ENCODE peak calls at places on chromosomes 4 and X, in nine cellular contexts. N is uterus, Y is astrocyte, H is fibroblast of lung, J is transverse colon, A is keratinocyte, U is esophagus squamous epithelium, V is GM23338, M is psoas muscle. X is an unnamed sample.

GRCh38 chr4:136737066-136737465 is 795.2 kb downstream of the PCDH18 start:
- DNase-seq in N (no peak), Y (no peak), H (no peak), J (no peak), A (no peak), U (no peak), V (no peak), M (no peak), X (no peak)

GRCh38 chr4:79764118-79764517 is 308.9 kb downstream of the ANTXR2 start:
- DNase-seq in N (no peak), Y (no peak), H (no peak), J (no peak), A (no peak), U (no peak), V (no peak), M (no peak), X (no peak)

GRCh38 chr4:146179784-146180405 is 4.4 kb downstream of the LSM6 start:
- DNase-seq in N (no peak), Y (no peak), H (no peak), J (no peak), A (no peak), U (no peak), V (peak), M (no peak), X (no peak)

GRCh38 chr4:123547167-123547817 is 150.7 kb downstream of the SPRY1 start:
- DNase-seq in N (no peak), Y (no peak), H (no peak), J (peak), A (no peak), U (no peak), V (peak), M (no peak), X (no peak)

GRCh38 chr4:125547842-125548241 is 233.1 kb downstream of the FAT4 start:
- DNase-seq in N (no peak), Y (no peak), H (no peak), J (no peak), A (no peak), U (no peak), V (no peak), M (no peak), X (no peak)

GRCh38 chr4:99856166-99856565 is 38.1 kb downstream of the LAMTOR3 start:
- DNase-seq in N (no peak), Y (peak), H (peak), J (no peak), A (no peak), U (no peak), V (no peak), M (no peak), X (no peak)

GRCh38 chrX:130741584-130741983 is 161.4 kb downstream of the ENOX2 start:
- DNase-seq in N (no peak), Y (no peak), H (no peak), J (no peak), A (no peak), U (no peak), V (no peak), M (no peak), X (no peak)

GRCh38 chrX:47562615-47563243 is 1.7 kb downstream of the ARAF start:
- DNase-seq in N (no peak), Y (no peak), H (no peak), J (no peak), A (no peak), U (no peak), V (peak), M (no peak), X (no peak)

GRCh38 chr4:106062452-106062875 is 167.2 kb downstream of the NPNT start:
- DNase-seq in N (no peak), Y (peak), H (peak), J (no peak), A (peak), U (no peak), V (no peak), M (no peak), X (no peak)

GRCh38 chr4:140652601-140653000 is 83.8 kb upstream of the UCP1 start:
- DNase-seq in N (no peak), Y (no peak), H (no peak), J (no peak), A (no peak), U (no peak), V (no peak), M (no peak), X (no peak)

GRCh38 chr4:81635128-81635527 is 163.4 kb upstream of the RASGEF1B start:
- DNase-seq in N (no peak), Y (no peak), H (no peak), J (no peak), A (no peak), U (no peak), V (no peak), M (no peak), X (no peak)

GRCh38 chr4:28093071-28093470 is 1232.4 kb downstream of the STIM2 start:
- DNase-seq in N (no peak), Y (no peak), H (no peak), J (no peak), A (no peak), U (no peak), V (no peak), M (no peak), X (no peak)

GRCh38 chr4:155085843-155086530 is 122.4 kb upstream of the NPY2R start:
- DNase-seq in N (no peak), Y (peak), H (peak), J (no peak), A (no peak), U (no peak), V (no peak), M (no peak), X (no peak)

GRCh38 chr4:37892641-37893040 is 1.8 kb downstream of the TBC1D1 start:
- DNase-seq in N (no peak), Y (no peak), H (no peak), J (peak), A (no peak), U (no peak), V (no peak), M (no peak), X (no peak)

GRCh38 chr4:124055896-124056295 is 656.6 kb downstream of the ANKRD50 start:
- DNase-seq in N (no peak), Y (peak), H (peak), J (no peak), A (no peak), U (no peak), V (no peak), M (no peak), X (no peak)

GRCh38 chr4:101763576-101763975 is 27.0 kb upstream of the BANK1 start:
- DNase-seq in N (no peak), Y (no peak), H (no peak), J (no peak), A (no peak), U (no peak), V (no peak), M (no peak), X (no peak)

GRCh38 chrX:47489507-47490275 is 6.7 kb upstream of the ZNF41 start:
- DNase-seq in N (no peak), Y (no peak), H (no peak), J (no peak), A (no peak), U (no peak), V (no peak), M (peak), X (peak)

GRCh38 chr4:94995684-94996394 is 238.1 kb downstream of the BMPR1B start:
- DNase-seq in N (no peak), Y (peak), H (peak), J (no peak), A (no peak), U (no peak), V (peak), M (peak), X (no peak)

GRCh38 chrX:68995386-68995779 is 166.6 kb downstream of the EFNB1 start:
- DNase-seq in N (no peak), Y (no peak), H (no peak), J (no peak), A (no peak), U (no peak), V (no peak), M (no peak), X (no peak)

GRCh38 chr4:182208651-182209050 is 34.6 kb upstream of the TENM3 start:
- DNase-seq in N (no peak), Y (no peak), H (no peak), J (no peak), A (no peak), U (no peak), V (no peak), M (no peak), X (no peak)

GRCh38 chr4:51895158-51895557 is 52.2 kb downstream of the DCUN1D4 start:
- DNase-seq in N (no peak), Y (no peak), H (no peak), J (no peak), A (no peak), U (no peak), V (no peak), M (no peak), X (no peak)

GRCh38 chr4:170875868-170876267 is 786.1 kb upstream of the AADAT start:
- DNase-seq in N (no peak), Y (no peak), H (no peak), J (no peak), A (no peak), U (no peak), V (peak), M (no peak), X (no peak)

GRCh38 chrX:16671005-16671404 is 21.0 kb downstream of the S100G start:
- DNase-seq in N (no peak), Y (peak), H (peak), J (no peak), A (no peak), U (no peak), V (peak), M (no peak), X (no peak)

GRCh38 chrX:99301990-99302389 is 1108.1 kb downstream of the PCDH19 start:
- DNase-seq in N (no peak), Y (no peak), H (no peak), J (no peak), A (no peak), U (no peak), V (peak), M (no peak), X (no peak)

GRCh38 chrX:71492086-71493065 is 40.5 kb upstream of the OGT start:
- DNase-seq in N (peak), Y (peak), H (peak), J (peak), A (no peak), U (no peak), V (peak), M (peak), X (peak)

GRCh38 chr4:123597586-123597985 is 201.0 kb downstream of the SPRY1 start:
- DNase-seq in N (no peak), Y (peak), H (peak), J (no peak), A (no peak), U (no peak), V (no peak), M (no peak), X (no peak)

GRCh38 chr4:17447056-17447455 is 64.8 kb downstream of the QDPR start:
- DNase-seq in N (no peak), Y (peak), H (peak), J (no peak), A (no peak), U (no peak), V (no peak), M (no peak), X (no peak)

GRCh38 chr4:170348945-170349344 is 259.2 kb upstream of the AADAT start:
- DNase-seq in N (no peak), Y (no peak), H (no peak), J (no peak), A (no peak), U (no peak), V (no peak), M (no peak), X (no peak)

DNA sequence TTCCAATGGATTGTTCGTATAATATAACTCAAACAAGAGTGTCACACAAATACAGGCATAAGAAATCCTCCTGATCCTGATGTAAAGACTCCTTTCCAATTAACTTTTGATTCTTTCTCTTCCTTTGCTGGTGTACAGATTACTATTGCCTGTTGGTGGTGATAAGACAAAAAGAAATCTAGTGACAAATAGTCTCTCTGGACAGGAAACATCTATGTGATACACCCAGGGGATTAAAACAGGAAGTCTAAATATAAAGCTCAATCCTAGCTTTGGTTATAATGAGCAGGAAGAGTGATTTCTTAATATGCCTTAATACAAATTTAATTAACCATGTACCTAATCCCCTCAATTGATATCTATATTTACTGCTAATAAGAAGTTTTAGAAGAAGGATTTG is 45.1 kb downstream of the ARHGEF6 start:
- DNase-seq in N (no peak), Y (no peak), H (no peak), J (no peak), A (no peak), U (no peak), V (no peak), M (no peak), X (no peak)
- TF ChIP-seq CTCF in N (no peak), Y (no peak), H (no peak), J (no peak), A (no peak), U (no peak), V (no peak), M (no peak), X (no peak)

GRCh38 chr4:118911162-118911791 is 22.6 kb downstream of the SYNPO2 start:
- DNase-seq in N (no peak), Y (peak), H (peak), J (no peak), A (no peak), U (no peak), V (no peak), M (no peak), X (no peak)
- H3K27ac ChIP-seq in N (peak), Y (peak), H (no peak), J (peak), A (no peak), U (no peak), V (no peak), M (no peak), X (peak)

GRCh38 chrX:102129473-102129872 is 4.0 kb downstream of the TCEAL2 start:
- DNase-seq in N (no peak), Y (no peak), H (no peak), J (no peak), A (no peak), U (no peak), V (peak), M (no peak), X (no peak)
- TF ChIP-seq CTCF in N (no peak), Y (no peak), H (no peak), J (no peak), A (peak), U (peak), V (peak), M (peak), X (peak)

DNA sequence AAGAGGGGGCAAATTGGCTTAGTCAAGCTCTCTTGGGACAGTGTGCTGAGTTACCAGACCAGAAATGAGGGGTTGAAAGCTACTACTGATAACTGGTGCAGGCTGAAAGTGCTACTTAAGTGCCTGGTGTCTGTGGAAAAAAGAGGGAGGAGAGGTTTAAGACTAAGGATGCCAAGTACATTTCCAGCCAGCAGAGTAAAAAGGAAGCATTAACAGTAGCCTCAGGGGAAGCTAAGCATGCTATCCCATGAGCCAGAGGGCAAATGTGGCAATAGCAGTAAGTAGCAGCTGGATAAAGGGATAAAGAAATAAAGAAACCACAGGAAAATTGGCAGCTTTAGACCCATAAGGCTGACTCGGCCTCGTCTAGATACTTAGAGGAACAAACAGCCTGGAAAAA is 196.3 kb upstream of the MAB21L2 start:
- DNase-seq in N (no peak), Y (peak), H (peak), J (no peak), A (no peak), U (peak), V (peak), M (no peak), X (no peak)
- H3K27ac ChIP-seq in N (no peak), Y (no peak), H (no peak), J (no peak), A (no peak), U (no peak), V (peak), M (no peak), X (no peak)

DNA sequence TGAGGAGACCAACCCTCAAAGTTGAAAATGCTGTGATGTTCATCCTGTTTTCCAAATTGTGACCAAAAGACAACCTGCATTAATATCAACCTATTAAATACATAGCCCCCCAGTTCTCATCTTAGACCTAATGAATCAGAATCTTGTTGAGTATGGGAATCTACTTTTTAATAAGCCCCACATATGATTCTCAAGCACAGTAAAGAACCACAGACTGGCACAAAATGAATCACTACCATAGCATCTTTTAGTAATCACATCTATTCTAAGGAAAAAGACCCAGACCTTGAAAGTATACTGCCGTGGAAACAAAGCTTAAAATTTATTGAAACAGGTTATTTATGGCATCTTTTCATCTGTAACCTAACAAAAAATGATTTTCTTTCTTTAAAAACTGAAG is 152.9 kb downstream of the STPG2 start:
- DNase-seq in N (no peak), Y (no peak), H (no peak), J (no peak), A (no peak), U (no peak), V (no peak), M (no peak), X (no peak)
- TF ChIP-seq CTCF in N (no peak), Y (no peak), H (no peak), J (no peak), A (no peak), U (no peak), V (no peak), M (no peak), X (no peak)

GRCh38 chr4:161696957-161697356 is 466.8 kb downstream of the FSTL5 start:
- DNase-seq in N (no peak), Y (no peak), H (peak), J (no peak), A (no peak), U (no peak), V (peak), M (no peak), X (no peak)
- H3K27ac ChIP-seq in N (no peak), Y (no peak), H (no peak), J (no peak), A (no peak), U (no peak), V (no peak), M (no peak), X (no peak)

GRCh38 chr4:174181827-174182226 is 101.6 kb downstream of the FBXO8 start:
- DNase-seq in N (no peak), Y (no peak), H (no peak), J (no peak), A (no peak), U (no peak), V (no peak), M (no peak), X (no peak)
- TF ChIP-seq CTCF in N (no peak), Y (no peak), H (no peak), J (no peak), A (no peak), U (no peak), V (no peak), M (no peak), X (no peak)

GRCh38 chr4:132108784-132109183 is 1040.3 kb upstream of the PCDH10 start:
- DNase-seq in N (no peak), Y (peak), H (peak), J (no peak), A (no peak), U (no peak), V (no peak), M (no peak), X (no peak)
- H3K27ac ChIP-seq in N (no peak), Y (no peak), H (no peak), J (no peak), A (no peak), U (no peak), V (no peak), M (no peak), X (no peak)

DNA sequence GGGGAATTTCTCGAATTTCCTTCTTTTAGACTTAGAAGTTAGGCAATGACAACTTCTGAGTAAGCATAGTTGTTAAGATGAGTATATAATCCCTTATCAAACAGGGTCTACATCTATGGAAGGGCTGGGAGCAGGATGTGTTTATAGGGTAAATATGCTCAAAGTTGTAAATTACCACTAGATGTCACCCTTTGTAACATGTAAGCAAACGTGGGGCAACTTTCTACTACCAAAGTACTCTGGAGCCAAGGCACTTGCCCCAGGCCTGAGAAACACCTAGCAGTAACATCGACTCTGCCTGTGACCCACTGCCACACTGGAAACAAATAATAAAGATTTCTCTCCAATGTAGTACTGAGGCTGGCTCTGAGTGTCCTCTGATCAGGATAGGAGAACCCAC is 444.6 kb downstream of the IQCM start:
- DNase-seq in N (no peak), Y (peak), H (peak), J (peak), A (peak), U (no peak), V (peak), M (no peak), X (no peak)
- TF ChIP-seq CTCF in N (no peak), Y (peak), H (peak), J (peak), A (peak), U (peak), V (peak), M (peak), X (peak)